ENCODE peak calls at places on chromosomes 16 and 17, in seven cellular contexts. L, R, A, E, J, X and W are unnamed samples.

GRCh38 chr16:77431131-77431670 is 3.6 kb downstream of the ADAMTS18 start:
- DNase-seq in L (no peak), R (peak), A (no peak), E (no peak), J (no peak), X (peak), W (no peak)

GRCh38 chr17:40345161-40346034 is 19.1 kb downstream of the GJD3 start:
- DNase-seq in L (peak), R (peak), A (peak), E (peak), J (peak), X (no peak), W (peak)

GRCh38 chr16:78522327-78522726 is 422.9 kb downstream of the WWOX start:
- DNase-seq in L (no peak), R (no peak), A (no peak), E (no peak), J (no peak), X (no peak), W (no peak)

GRCh38 chr17:79500738-79501533 is 109.9 kb downstream of the RBFOX3 start:
- DNase-seq in L (no peak), R (peak), A (no peak), E (no peak), J (no peak), X (no peak), W (no peak)

GRCh38 chr17:82231562-82232321 is 2.9 kb downstream of the SLC16A3 start:
- DNase-seq in L (no peak), R (peak), A (peak), E (peak), J (peak), X (peak), W (no peak)

GRCh38 chr16:22898131-22898530 is 84.2 kb downstream of the HS3ST2 start:
- DNase-seq in L (no peak), R (no peak), A (no peak), E (no peak), J (no peak), X (no peak), W (no peak)

GRCh38 chr16:84543931-84544776 is 39.7 kb upstream of the MEAK7 start:
- DNase-seq in L (no peak), R (peak), A (no peak), E (peak), J (peak), X (peak), W (no peak)

GRCh38 chr16:49681449-49681848 is 174.5 kb downstream of the ZNF423 start:
- DNase-seq in L (no peak), R (peak), A (no peak), E (no peak), J (no peak), X (no peak), W (no peak)

GRCh38 chr17:21061971-21062526 is 19.2 kb upstream of the USP22 start:
- DNase-seq in L (no peak), R (no peak), A (no peak), E (no peak), J (no peak), X (no peak), W (no peak)

GRCh38 chr17:81094744-81095607 is 60.0 kb downstream of the BAIAP2 start:
- DNase-seq in L (peak), R (peak), A (peak), E (peak), J (peak), X (peak), W (peak)

GRCh38 chr17:1422907-1423306 is 22.9 kb upstream of the YWHAE start:
- DNase-seq in L (peak), R (peak), A (no peak), E (no peak), J (no peak), X (no peak), W (peak)

GRCh38 chr17:47620503-47621245 is 29.0 kb upstream of the KPNB1 start:
- DNase-seq in L (no peak), R (no peak), A (no peak), E (no peak), J (no peak), X (peak), W (no peak)

GRCh38 chr17:73489333-73489732 is 154.9 kb downstream of the SDK2 start:
- DNase-seq in L (no peak), R (no peak), A (no peak), E (no peak), J (no peak), X (no peak), W (no peak)

GRCh38 chr17:9018731-9019130 is 2.6 kb upstream of the NTN1 start:
- DNase-seq in L (no peak), R (no peak), A (peak), E (no peak), J (no peak), X (no peak), W (no peak)